ENCODE peak calls at places on chromosomes 6 and 20, in seven cellular contexts. B is GDM1; P is mammary epithelial cell; N is renal cortical epithelial cell; C is substantia nigra; L is NCI-H1092; E is stimulated activated CD4-positive, alpha-beta T cell treated with anti-CD3 and anti-CD28 coated beads, Interleukin-4, amount 100 ng/mL, for 24 hours. J is an unnamed sample.

GRCh38 chr20:36830791-36831691 is 44.9 kb upstream of the TLDC2 start:
- DNase-seq in B (no peak), P (no peak), N (no peak), C (peak), L (no peak), E (no peak), J (no peak)

GRCh38 chr20:58839474-58839874 is 11.2 kb downstream of the GNAS-AS1 start:
- DNase-seq in B (peak), P (peak), N (no peak), C (no peak), L (peak), E (peak), J (no peak)

GRCh38 chr6:42970859-42971612 is 7.9 kb downstream of the PEX6 start:
- DNase-seq in B (no peak), P (no peak), N (peak), C (no peak), L (no peak), E (peak), J (no peak)

GRCh38 chr20:56414842-56415765 is 3.0 kb downstream of the CASS4 start:
- DNase-seq in B (no peak), P (no peak), N (no peak), C (no peak), L (no peak), E (peak), J (no peak)

GRCh38 chr20:54468082-54468481 is 7.3 kb upstream of the DOK5 start:
- DNase-seq in B (no peak), P (no peak), N (no peak), C (no peak), L (no peak), E (no peak), J (no peak)

GRCh38 chr20:47456952-47457724 is 44.5 kb upstream of the NCOA3 start:
- DNase-seq in B (no peak), P (peak), N (peak), C (no peak), L (no peak), E (peak), J (no peak)

GRCh38 chr6:107080036-107080435 is 35.3 kb downstream of the BEND3 start:
- DNase-seq in B (no peak), P (no peak), N (no peak), C (no peak), L (no peak), E (no peak), J (no peak)

GRCh38 chr6:88177961-88178464 is 11.9 kb upstream of the CNR1 start:
- DNase-seq in B (no peak), P (no peak), N (peak), C (no peak), L (no peak), E (no peak), J (no peak)

GRCh38 chr6:134911532-134911931 is 38.4 kb downstream of the ALDH8A1 start:
- DNase-seq in B (no peak), P (peak), N (peak), C (no peak), L (no peak), E (no peak), J (no peak)